ENCODE peak calls at places on chromosomes 13 and 19, in nine cellular contexts. One of them, this sample, is unnamed.

GRCh38 chr19:36821758-36822157 is 16.4 kb downstream of the ZNF790 start:
- DNase-seq in ovary: no peak
- DNase-seq in tibial nerve: no peak
- DNase-seq in body of pancreas: no peak
- DNase-seq in Peyer's patch: no peak
- DNase-seq in IMR-90: no peak
- DNase-seq in heart left ventricle: no peak
- DNase-seq in spleen: no peak
- DNase-seq in esophagus muscularis mucosa: no peak
- DNase-seq in this sample: no peak

GRCh38 chr13:33132644-33133440 is 116.6 kb downstream of the KL start:
- DNase-seq in ovary: no peak
- DNase-seq in tibial nerve: no peak
- DNase-seq in body of pancreas: no peak
- DNase-seq in Peyer's patch: no peak
- DNase-seq in IMR-90: peak; percentile 75
- DNase-seq in heart left ventricle: no peak
- DNase-seq in spleen: no peak
- DNase-seq in esophagus muscularis mucosa: no peak
- DNase-seq in this sample: no peak

GRCh38 chr13:51728972-51729371 is 75.0 kb downstream of the DHRS12 start:
- DNase-seq in ovary: no peak
- DNase-seq in tibial nerve: no peak
- DNase-seq in body of pancreas: no peak
- DNase-seq in Peyer's patch: no peak
- DNase-seq in IMR-90: peak; percentile 92
- DNase-seq in heart left ventricle: no peak
- DNase-seq in spleen: no peak
- DNase-seq in esophagus muscularis mucosa: no peak
- DNase-seq in this sample: no peak

GRCh38 chr13:106318941-106319411 is 216.5 kb downstream of the EFNB2 start:
- DNase-seq in ovary: no peak
- DNase-seq in tibial nerve: no peak
- DNase-seq in body of pancreas: no peak
- DNase-seq in Peyer's patch: no peak
- DNase-seq in IMR-90: peak; percentile 96
- DNase-seq in heart left ventricle: no peak
- DNase-seq in spleen: no peak
- DNase-seq in esophagus muscularis mucosa: no peak
- DNase-seq in this sample: no peak

GRCh38 chr13:89238496-89238895 is 1567.3 kb downstream of the SLITRK5 start:
- DNase-seq in ovary: no peak
- DNase-seq in tibial nerve: no peak
- DNase-seq in body of pancreas: no peak
- DNase-seq in Peyer's patch: no peak
- DNase-seq in IMR-90: no peak
- DNase-seq in heart left ventricle: no peak
- DNase-seq in spleen: no peak
- DNase-seq in esophagus muscularis mucosa: no peak
- DNase-seq in this sample: no peak

GRCh38 chr19:4636151-4636717 is 3.1 kb upstream of the TNFAIP8L1 start:
- DNase-seq in ovary: peak; percentile 68
- DNase-seq in tibial nerve: peak; percentile 26
- DNase-seq in body of pancreas: peak; percentile 52
- DNase-seq in Peyer's patch: peak; percentile 61
- DNase-seq in IMR-90: peak; percentile 34
- DNase-seq in heart left ventricle: peak; percentile 76
- DNase-seq in spleen: peak; percentile 94
- DNase-seq in esophagus muscularis mucosa: no peak
- DNase-seq in this sample: peak; percentile 69

GRCh38 chr19:51124729-51125128 is at the start of gene SIGLEC9:
- DNase-seq in ovary: peak; percentile 47
- DNase-seq in tibial nerve: peak; percentile 39
- DNase-seq in body of pancreas: peak; percentile 79
- DNase-seq in Peyer's patch: no peak
- DNase-seq in IMR-90: no peak
- DNase-seq in heart left ventricle: peak; percentile 72
- DNase-seq in spleen: peak; percentile 87
- DNase-seq in esophagus muscularis mucosa: no peak
- DNase-seq in this sample: no peak

GRCh38 chr13:106533940-106534843 is 1.3 kb downstream of the EFNB2 start:
- DNase-seq in ovary: peak; percentile 38
- DNase-seq in tibial nerve: peak; percentile 44
- DNase-seq in body of pancreas: peak; percentile 17
- DNase-seq in Peyer's patch: no peak
- DNase-seq in IMR-90: peak; percentile 63
- DNase-seq in heart left ventricle: peak; percentile 37
- DNase-seq in spleen: peak; percentile 86
- DNase-seq in esophagus muscularis mucosa: no peak
- DNase-seq in this sample: peak; percentile 53

GRCh38 chr19:6483235-6483634 is 1.6 kb upstream of the DENND1C start:
- DNase-seq in ovary: no peak
- DNase-seq in tibial nerve: no peak
- DNase-seq in body of pancreas: no peak
- DNase-seq in Peyer's patch: no peak
- DNase-seq in IMR-90: no peak
- DNase-seq in heart left ventricle: no peak
- DNase-seq in spleen: no peak
- DNase-seq in esophagus muscularis mucosa: no peak
- DNase-seq in this sample: no peak

GRCh38 chr19:6479836-6480398 is 1.7 kb downstream of the DENND1C start:
- DNase-seq in ovary: no peak
- DNase-seq in tibial nerve: no peak
- DNase-seq in body of pancreas: no peak
- DNase-seq in Peyer's patch: no peak
- DNase-seq in IMR-90: no peak
- DNase-seq in heart left ventricle: no peak
- DNase-seq in spleen: no peak
- DNase-seq in esophagus muscularis mucosa: no peak
- DNase-seq in this sample: no peak

GRCh38 chr19:6482343-6482686 is 728 bp upstream of the DENND1C start:
- DNase-seq in ovary: no peak
- DNase-seq in tibial nerve: no peak
- DNase-seq in body of pancreas: no peak
- DNase-seq in Peyer's patch: no peak
- DNase-seq in IMR-90: no peak
- DNase-seq in heart left ventricle: no peak
- DNase-seq in spleen: no peak
- DNase-seq in esophagus muscularis mucosa: no peak
- DNase-seq in this sample: no peak

GRCh38 chr19:6480843-6481415 is 658 bp downstream of the DENND1C start:
- DNase-seq in ovary: no peak
- DNase-seq in tibial nerve: no peak
- DNase-seq in body of pancreas: no peak
- DNase-seq in Peyer's patch: no peak
- DNase-seq in IMR-90: no peak
- DNase-seq in heart left ventricle: no peak
- DNase-seq in spleen: no peak
- DNase-seq in esophagus muscularis mucosa: no peak
- DNase-seq in this sample: no peak

DNA sequence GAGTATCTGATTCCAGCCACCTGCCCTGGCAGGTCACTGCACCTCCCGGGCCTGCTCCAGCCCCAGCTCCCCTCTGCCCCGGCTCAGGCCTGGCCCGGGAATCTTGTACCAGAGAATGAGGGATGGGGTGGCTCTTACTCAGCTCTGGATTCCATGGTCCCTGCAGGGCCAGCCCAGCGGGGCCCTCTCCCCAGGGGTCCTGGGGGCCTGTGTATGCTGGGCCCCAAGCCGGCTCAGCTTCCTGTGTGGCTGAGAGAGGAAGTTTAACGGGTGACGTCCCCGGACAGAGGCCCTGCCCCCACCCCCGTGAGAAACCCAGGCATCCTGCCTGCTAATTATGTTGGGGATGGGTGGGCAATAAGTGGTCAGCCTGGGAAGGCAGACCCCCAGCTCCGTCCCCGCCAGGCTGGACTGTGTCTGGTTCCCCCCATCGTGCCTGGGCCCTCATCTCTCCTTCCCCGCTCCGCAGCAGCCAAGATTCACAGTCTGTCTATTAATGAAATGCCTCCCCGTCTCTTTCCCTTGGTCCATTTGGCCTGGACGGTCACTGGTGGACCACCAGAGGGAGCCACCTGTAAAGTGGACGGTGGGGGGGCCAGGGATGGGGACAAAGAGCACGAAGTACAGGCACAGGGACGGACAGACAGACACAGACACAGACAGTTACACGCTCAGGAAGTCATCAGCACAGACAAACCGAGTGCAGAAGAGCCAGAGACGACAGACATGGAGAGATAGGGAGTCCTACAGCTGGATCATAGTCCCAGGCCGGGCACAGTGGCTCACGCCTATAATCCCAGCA is at the start of gene DENND1C:
- DNase-seq in ovary: no peak
- DNase-seq in tibial nerve: peak; percentile 11
- DNase-seq in body of pancreas: peak; percentile 41
- DNase-seq in Peyer's patch: peak; percentile 85
- DNase-seq in IMR-90: no peak
- DNase-seq in heart left ventricle: peak; percentile 41
- DNase-seq in spleen: peak; percentile 95
- DNase-seq in esophagus muscularis mucosa: no peak
- DNase-seq in this sample: peak; percentile 52
- TF ChIP-seq CTCF in ovary: no peak
- TF ChIP-seq CTCF in tibial nerve: peak; percentile 47
- TF ChIP-seq CTCF in body of pancreas: peak; percentile 60
- TF ChIP-seq CTCF in Peyer's patch: peak; percentile 13
- TF ChIP-seq CTCF in IMR-90: peak; percentile 37
- TF ChIP-seq CTCF in heart left ventricle: peak; percentile 26
- TF ChIP-seq CTCF in spleen: peak; percentile 68
- TF ChIP-seq CTCF in esophagus muscularis mucosa: peak; percentile 45
- TF ChIP-seq CTCF in this sample: no peak

GRCh38 chr13:94704347-94705080 is 7.8 kb downstream of the SOX21 start:
- DNase-seq in ovary: no peak
- DNase-seq in tibial nerve: no peak
- DNase-seq in body of pancreas: no peak
- DNase-seq in Peyer's patch: no peak
- DNase-seq in IMR-90: no peak
- DNase-seq in heart left ventricle: no peak
- DNase-seq in spleen: no peak
- DNase-seq in esophagus muscularis mucosa: no peak
- DNase-seq in this sample: no peak

GRCh38 chr13:94703721-94704314 is 8.5 kb downstream of the SOX21 start:
- DNase-seq in ovary: no peak
- DNase-seq in tibial nerve: no peak
- DNase-seq in body of pancreas: no peak
- DNase-seq in Peyer's patch: no peak
- DNase-seq in IMR-90: no peak
- DNase-seq in heart left ventricle: no peak
- DNase-seq in spleen: no peak
- DNase-seq in esophagus muscularis mucosa: no peak
- DNase-seq in this sample: no peak

GRCh38 chr13:94706101-94706853 is 6.1 kb downstream of the SOX21 start:
- DNase-seq in ovary: no peak
- DNase-seq in tibial nerve: no peak
- DNase-seq in body of pancreas: no peak
- DNase-seq in Peyer's patch: no peak
- DNase-seq in IMR-90: no peak
- DNase-seq in heart left ventricle: no peak
- DNase-seq in spleen: no peak
- DNase-seq in esophagus muscularis mucosa: no peak
- DNase-seq in this sample: no peak

GRCh38 chr13:94706854-94707399 is 5.4 kb downstream of the SOX21 start:
- DNase-seq in ovary: no peak
- DNase-seq in tibial nerve: no peak
- DNase-seq in body of pancreas: no peak
- DNase-seq in Peyer's patch: no peak
- DNase-seq in IMR-90: no peak
- DNase-seq in heart left ventricle: no peak
- DNase-seq in spleen: no peak
- DNase-seq in esophagus muscularis mucosa: no peak
- DNase-seq in this sample: no peak

GRCh38 chr13:94705081-94705751 is 7.1 kb downstream of the SOX21 start:
- DNase-seq in ovary: no peak
- DNase-seq in tibial nerve: no peak
- DNase-seq in body of pancreas: no peak
- DNase-seq in Peyer's patch: no peak
- DNase-seq in IMR-90: no peak
- DNase-seq in heart left ventricle: no peak
- DNase-seq in spleen: no peak
- DNase-seq in esophagus muscularis mucosa: peak; percentile 45
- DNase-seq in this sample: no peak
- H3K27me3 ChIP-seq in ovary: peaks cover 2% of the 10 kb centered on the region
- H3K27me3 ChIP-seq in tibial nerve: no peaks in the 10 kb centered on the region
- H3K27me3 ChIP-seq in body of pancreas: peaks cover 36% of the 10 kb centered on the region
- H3K27me3 ChIP-seq in Peyer's patch: peaks cover 74% of the 10 kb centered on the region
- H3K27me3 ChIP-seq in IMR-90: peaks cover 96% of the 10 kb centered on the region
- H3K27me3 ChIP-seq in heart left ventricle: peaks cover 100% of the 10 kb centered on the region
- H3K27me3 ChIP-seq in spleen: peaks cover 100% of the 10 kb centered on the region
- H3K27me3 ChIP-seq in esophagus muscularis mucosa: peaks cover 82% of the 10 kb centered on the region
- H3K27me3 ChIP-seq in this sample: peaks cover 100% of the 10 kb centered on the region

DNA sequence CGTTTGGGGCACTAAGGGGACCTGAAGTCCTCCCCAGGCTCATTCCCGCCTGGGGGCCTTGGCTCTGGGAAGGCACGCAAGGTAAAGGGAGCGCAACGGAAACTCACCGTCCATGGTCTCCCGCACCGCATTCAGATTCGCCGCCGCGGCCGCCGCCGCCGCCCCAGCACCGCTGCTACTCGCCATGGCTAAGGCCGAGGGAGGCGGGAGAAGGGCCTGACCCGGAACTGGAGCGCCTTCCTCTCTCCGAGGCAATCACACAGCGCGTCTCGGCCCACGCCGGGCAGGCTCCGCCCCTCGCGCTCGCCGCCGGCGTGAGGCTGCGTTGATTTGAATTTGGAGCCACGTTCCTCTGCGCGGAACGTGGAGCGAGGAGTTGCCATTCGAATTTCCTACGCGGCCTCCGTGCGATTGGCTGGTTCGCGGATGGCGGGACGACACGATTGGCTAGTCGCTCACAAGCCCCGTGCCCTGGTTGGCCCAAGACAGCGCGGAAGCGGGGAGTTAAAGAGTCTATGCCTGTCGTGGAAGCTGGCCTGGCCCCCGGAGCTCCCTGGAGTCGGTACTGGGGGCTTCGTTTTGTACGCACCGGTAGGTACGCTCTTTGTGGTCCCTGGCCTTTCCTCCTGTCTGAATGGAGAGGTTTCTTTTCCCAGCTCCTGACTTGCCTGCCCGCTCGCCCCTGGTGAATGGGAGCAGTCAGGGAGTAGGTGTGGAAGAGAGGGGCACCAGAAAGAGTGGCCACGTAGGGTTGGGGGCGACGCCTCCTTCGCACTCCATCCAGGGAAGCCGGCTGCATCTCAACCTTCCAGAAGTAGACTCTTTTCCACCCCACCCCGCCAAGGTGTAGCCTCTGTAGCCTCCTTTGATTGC is at the start of the genes BORA and MZT1:
- DNase-seq in ovary: peak; percentile 86
- DNase-seq in tibial nerve: peak; percentile 90
- DNase-seq in body of pancreas: peak; percentile 96
- DNase-seq in Peyer's patch: peak; percentile 92
- DNase-seq in IMR-90: peak; percentile 98
- DNase-seq in heart left ventricle: peak; percentile 96
- DNase-seq in spleen: peak; percentile 99
- DNase-seq in esophagus muscularis mucosa: peak; percentile 99
- DNase-seq in this sample: peak; percentile 95
- TF ChIP-seq POLR2A in ovary: no peak
- TF ChIP-seq POLR2A in tibial nerve: no peak
- TF ChIP-seq POLR2A in body of pancreas: no peak
- TF ChIP-seq POLR2A in Peyer's patch: peak; percentile 47
- TF ChIP-seq POLR2A in IMR-90: no peak
- TF ChIP-seq POLR2A in heart left ventricle: no peak
- TF ChIP-seq POLR2A in spleen: no peak
- TF ChIP-seq POLR2A in esophagus muscularis mucosa: no peak
- TF ChIP-seq POLR2A in this sample: no peak

DNA sequence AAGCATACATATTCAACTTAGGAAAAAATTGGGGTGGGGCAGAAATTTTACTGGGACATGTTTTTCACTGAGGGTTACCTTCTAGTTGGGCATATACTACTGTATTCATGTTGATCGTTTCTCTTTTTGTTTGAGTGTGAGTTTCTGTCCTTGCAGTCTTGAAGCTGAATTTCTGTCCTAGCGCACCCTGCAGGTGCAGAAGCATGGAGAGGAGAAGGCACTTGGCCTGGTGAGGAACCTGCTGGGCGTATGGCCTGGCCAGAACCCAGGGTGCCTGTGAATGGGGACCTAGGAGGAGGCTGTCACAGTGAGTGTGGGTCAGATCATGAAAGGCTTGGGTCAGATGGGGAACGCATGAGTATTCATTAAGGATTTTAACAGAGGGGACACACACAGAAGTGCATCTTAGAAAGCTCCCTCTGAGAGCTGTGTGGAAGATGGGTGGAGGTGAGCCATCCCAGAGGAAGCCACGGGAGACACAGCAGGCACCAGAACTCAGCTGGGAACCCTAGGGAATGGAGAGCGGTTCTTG is 36.8 kb downstream of the SERP2 start:
- DNase-seq in ovary: no peak
- DNase-seq in tibial nerve: no peak
- DNase-seq in body of pancreas: no peak
- DNase-seq in Peyer's patch: no peak
- DNase-seq in IMR-90: no peak
- DNase-seq in heart left ventricle: no peak
- DNase-seq in spleen: peak; percentile 36
- DNase-seq in esophagus muscularis mucosa: no peak
- DNase-seq in this sample: peak; percentile 58
- TF ChIP-seq CTCF in ovary: no peak
- TF ChIP-seq CTCF in tibial nerve: no peak
- TF ChIP-seq CTCF in body of pancreas: no peak
- TF ChIP-seq CTCF in Peyer's patch: no peak
- TF ChIP-seq CTCF in IMR-90: no peak
- TF ChIP-seq CTCF in heart left ventricle: no peak
- TF ChIP-seq CTCF in spleen: no peak
- TF ChIP-seq CTCF in esophagus muscularis mucosa: no peak
- TF ChIP-seq CTCF in this sample: no peak